ENCODE peak calls at places on chromosomes 5 and 9, in ten cellular contexts. P, S, L, V, A, Q, K, C, J and D are unnamed samples.

GRCh38 chr5:14869286-14870164 is 2.1 kb downstream of the ANKH start:
- DNase-seq in L (no peak), V (no peak), Q (no peak), P (peak), K (no peak), A (no peak), C (no peak), J (no peak), S (no peak), D (no peak)

GRCh38 chr9:76302947-76303550 is 91.2 kb downstream of the RFK start:
- DNase-seq in C (no peak), P (peak), J (peak), V (peak), K (peak), A (peak), S (peak), Q (no peak), L (peak), D (no peak)

GRCh38 chr9:13786131-13786530 is 506.6 kb upstream of the MPDZ start:
- DNase-seq in P (peak), A (no peak), V (peak), C (no peak), L (no peak), K (peak), Q (no peak), S (peak), J (no peak), D (peak)

GRCh38 chr5:165188555-165189260 is 1683.3 kb downstream of the MAT2B start:
- DNase-seq in L (no peak), P (no peak), J (no peak), S (no peak), C (no peak), V (no peak), Q (no peak), K (no peak), A (no peak), D (no peak)

GRCh38 chr5:132259061-132259851 is 1.8 kb downstream of the PDLIM4 start:
- DNase-seq in L (peak), S (peak), K (peak), P (peak), J (no peak), A (no peak), Q (peak), V (no peak), C (peak), D (peak)

GRCh38 chr5:92309336-92309991 is 926.3 kb upstream of the ARRDC3 start:
- DNase-seq in Q (peak), J (peak), A (peak), C (no peak), L (peak), P (peak), S (peak), K (peak), V (peak), D (no peak)

GRCh38 chr5:1139806-1140187 is 27.9 kb upstream of the SLC12A7 start:
- DNase-seq in C (no peak), Q (no peak), A (no peak), V (peak), P (no peak), K (no peak), J (peak), S (no peak), L (no peak), D (no peak)

GRCh38 chr9:16236326-16236725 is 634.1 kb downstream of the BNC2 start:
- DNase-seq in C (no peak), A (no peak), K (peak), L (peak), P (peak), J (no peak), Q (peak), S (no peak), V (peak), D (peak)

GRCh38 chr5:34576849-34577248 is 79.3 kb upstream of the RAI14 start:
- DNase-seq in A (no peak), J (peak), P (no peak), V (peak), S (no peak), K (no peak), L (peak), Q (no peak), C (no peak), D (no peak)

GRCh38 chr9:3931058-3931457 is 368.8 kb downstream of the GLIS3 start:
- DNase-seq in A (no peak), K (no peak), V (no peak), C (no peak), J (no peak), S (no peak), Q (no peak), L (no peak), P (no peak), D (no peak)

GRCh38 chr5:151740336-151740942 is 18.0 kb downstream of the ATOX1 start:
- DNase-seq in A (peak), J (peak), V (peak), L (peak), C (peak), Q (peak), K (peak), P (peak), S (peak), D (peak)

GRCh38 chr9:119298076-119298853 is 71.0 kb downstream of the BRINP1 start:
- DNase-seq in K (no peak), P (no peak), V (no peak), S (no peak), A (no peak), Q (no peak), L (no peak), C (no peak), J (no peak), D (no peak)

GRCh38 chr5:103472820-103473219 is 89.8 kb downstream of the NUDT12 start:
- DNase-seq in S (peak), K (peak), A (no peak), Q (no peak), C (no peak), J (peak), P (peak), V (peak), L (no peak), D (no peak)

GRCh38 chr9:26527931-26528330 is 364.7 kb downstream of the CAAP1 start:
- DNase-seq in S (no peak), J (no peak), K (no peak), C (no peak), V (no peak), L (no peak), P (no peak), A (no peak), Q (no peak), D (no peak)

GRCh38 chr5:122463221-122463620 is 151.2 kb downstream of the SNCAIP start:
- DNase-seq in S (peak), V (no peak), K (peak), C (no peak), A (no peak), J (no peak), P (peak), Q (no peak), L (peak), D (no peak)

GRCh38 chr5:56535347-56535746 is 280.0 kb upstream of the MAP3K1 start:
- DNase-seq in K (no peak), J (no peak), L (no peak), P (no peak), C (no peak), Q (no peak), A (peak), V (peak), S (no peak), D (no peak)